ENCODE peak calls at places on chromosomes 1 and 21, in six cellular contexts. One of them, this sample, is unnamed.

GRCh38 chr1:67564193-67564592 is 120.8 kb upstream of the GADD45A start:
- DNase-seq in GM23338: no peak
- DNase-seq in HCT116: no peak
- DNase-seq in GM23248: peak
- DNase-seq in OCI-LY7: no peak
- DNase-seq in neural progenitor cell: no peak
- DNase-seq in this sample: no peak

GRCh38 chr1:27332536-27333281 is 9.1 kb upstream of the SYTL1 start:
- DNase-seq in OCI-LY7: peak
- DNase-seq in GM23338: peak
- DNase-seq in neural progenitor cell: peak
- DNase-seq in GM23248: peak
- DNase-seq in HCT116: no peak
- DNase-seq in this sample: peak

GRCh38 chr1:64518692-64519481 is 49.0 kb downstream of the CACHD1 start:
- DNase-seq in OCI-LY7: no peak
- DNase-seq in GM23338: peak
- DNase-seq in HCT116: no peak
- DNase-seq in neural progenitor cell: peak
- DNase-seq in GM23248: no peak
- DNase-seq in this sample: no peak

GRCh38 chr1:192474080-192474683 is 101.4 kb upstream of the RGS1 start:
- DNase-seq in GM23248: peak
- DNase-seq in HCT116: no peak
- DNase-seq in GM23338: peak
- DNase-seq in OCI-LY7: peak
- DNase-seq in neural progenitor cell: peak
- DNase-seq in this sample: peak

GRCh38 chr21:41659791-41660560 is 106.9 kb downstream of the RIPK4 start:
- DNase-seq in GM23248: peak
- DNase-seq in GM23338: no peak
- DNase-seq in OCI-LY7: no peak
- DNase-seq in neural progenitor cell: no peak
- DNase-seq in HCT116: no peak
- DNase-seq in this sample: no peak

GRCh38 chr1:172449012-172449584 is 5.2 kb upstream of the PIGC start:
- DNase-seq in GM23338: no peak
- DNase-seq in GM23248: peak
- DNase-seq in HCT116: no peak
- DNase-seq in neural progenitor cell: no peak
- DNase-seq in OCI-LY7: no peak
- DNase-seq in this sample: peak

GRCh38 chr21:39525129-39525528 is 73.4 kb downstream of the SH3BGR start:
- DNase-seq in GM23338: no peak
- DNase-seq in GM23248: no peak
- DNase-seq in HCT116: no peak
- DNase-seq in neural progenitor cell: no peak
- DNase-seq in OCI-LY7: no peak
- DNase-seq in this sample: no peak

GRCh38 chr1:19062258-19063029 is 106.0 kb upstream of the IFFO2 start:
- DNase-seq in OCI-LY7: peak
- DNase-seq in GM23248: no peak
- DNase-seq in HCT116: peak
- DNase-seq in GM23338: no peak
- DNase-seq in neural progenitor cell: no peak
- DNase-seq in this sample: no peak

GRCh38 chr1:153348511-153349362 is at the start of gene PGLYRP4:
- DNase-seq in neural progenitor cell: no peak
- DNase-seq in GM23248: no peak
- DNase-seq in OCI-LY7: no peak
- DNase-seq in HCT116: peak
- DNase-seq in GM23338: peak
- DNase-seq in this sample: no peak

GRCh38 chr1:228205526-228206436 is 2.1 kb upstream of the OBSCN start:
- DNase-seq in GM23338: no peak
- DNase-seq in OCI-LY7: no peak
- DNase-seq in neural progenitor cell: no peak
- DNase-seq in GM23248: no peak
- DNase-seq in HCT116: no peak
- DNase-seq in this sample: no peak

GRCh38 chr21:31660134-31660565 is 657 bp downstream of the SOD1 start:
- DNase-seq in GM23248: no peak
- DNase-seq in neural progenitor cell: peak
- DNase-seq in GM23338: peak
- DNase-seq in HCT116: no peak
- DNase-seq in OCI-LY7: peak
- DNase-seq in this sample: peak

GRCh38 chr1:155126494-155127104 is 1.1 kb upstream of the EFNA1 start:
- DNase-seq in HCT116: no peak
- DNase-seq in GM23248: peak
- DNase-seq in OCI-LY7: no peak
- DNase-seq in GM23338: peak
- DNase-seq in neural progenitor cell: peak
- DNase-seq in this sample: peak

GRCh38 chr21:45740491-45741357 is 97.2 kb downstream of the PCBP3 start:
- DNase-seq in HCT116: no peak
- DNase-seq in GM23338: no peak
- DNase-seq in OCI-LY7: no peak
- DNase-seq in neural progenitor cell: no peak
- DNase-seq in GM23248: no peak
- DNase-seq in this sample: no peak

GRCh38 chr1:241847540-241847795 is 536 bp upstream of the EXO1 start:
- DNase-seq in HCT116: no peak
- DNase-seq in GM23248: no peak
- DNase-seq in neural progenitor cell: no peak
- DNase-seq in GM23338: no peak
- DNase-seq in OCI-LY7: no peak
- DNase-seq in this sample: no peak

GRCh38 chr1:119885903-119886783 is 10.2 kb downstream of the ADAM30 start:
- DNase-seq in OCI-LY7: peak
- DNase-seq in neural progenitor cell: peak
- DNase-seq in GM23338: peak
- DNase-seq in GM23248: peak
- DNase-seq in HCT116: peak
- DNase-seq in this sample: peak

GRCh38 chr1:8409107-8409506 is 91.2 kb downstream of the SLC45A1 start:
- DNase-seq in neural progenitor cell: peak
- DNase-seq in GM23248: peak
- DNase-seq in HCT116: no peak
- DNase-seq in OCI-LY7: peak
- DNase-seq in GM23338: peak
- DNase-seq in this sample: peak

GRCh38 chr21:24976238-24976637 is 631.0 kb downstream of the MRPL39 start:
- DNase-seq in HCT116: no peak
- DNase-seq in OCI-LY7: no peak
- DNase-seq in neural progenitor cell: no peak
- DNase-seq in GM23248: no peak
- DNase-seq in GM23338: no peak
- DNase-seq in this sample: no peak

GRCh38 chr1:46637444-46638083 is 21.0 kb upstream of the MOB3C start:
- DNase-seq in GM23248: no peak
- DNase-seq in HCT116: no peak
- DNase-seq in GM23338: no peak
- DNase-seq in neural progenitor cell: no peak
- DNase-seq in OCI-LY7: no peak
- DNase-seq in this sample: no peak

GRCh38 chr1:214549604-214550338 is 1.6 kb downstream of the PTPN14 start:
- DNase-seq in GM23248: peak
- DNase-seq in HCT116: no peak
- DNase-seq in OCI-LY7: no peak
- DNase-seq in neural progenitor cell: peak
- DNase-seq in GM23338: peak
- DNase-seq in this sample: peak

GRCh38 chr1:19013826-19014548 is 57.5 kb upstream of the IFFO2 start:
- DNase-seq in neural progenitor cell: no peak
- DNase-seq in OCI-LY7: no peak
- DNase-seq in HCT116: no peak
- DNase-seq in GM23338: no peak
- DNase-seq in GM23248: no peak
- DNase-seq in this sample: peak

GRCh38 chr1:247338723-247339270 is 7.1 kb upstream of the ZNF496 start:
- DNase-seq in GM23338: no peak
- DNase-seq in HCT116: no peak
- DNase-seq in neural progenitor cell: no peak
- DNase-seq in GM23248: peak
- DNase-seq in OCI-LY7: no peak
- DNase-seq in this sample: no peak

GRCh38 chr1:231583376-231583775 is 43.2 kb upstream of the DISC1 start:
- DNase-seq in GM23338: no peak
- DNase-seq in OCI-LY7: no peak
- DNase-seq in HCT116: no peak
- DNase-seq in GM23248: no peak
- DNase-seq in neural progenitor cell: no peak
- DNase-seq in this sample: no peak

GRCh38 chr1:43530483-43531452 is at the start of gene PTPRF:
- DNase-seq in neural progenitor cell: peak
- DNase-seq in GM23248: peak
- DNase-seq in OCI-LY7: peak
- DNase-seq in GM23338: peak
- DNase-seq in HCT116: no peak
- DNase-seq in this sample: peak

GRCh38 chr1:245277276-245277675 is 122.5 kb downstream of the KIF26B start:
- DNase-seq in GM23248: peak
- DNase-seq in neural progenitor cell: peak
- DNase-seq in GM23338: peak
- DNase-seq in HCT116: no peak
- DNase-seq in OCI-LY7: peak
- DNase-seq in this sample: no peak

GRCh38 chr1:62194651-62195282 is at the start of gene L1TD1:
- DNase-seq in OCI-LY7: no peak
- DNase-seq in GM23338: peak
- DNase-seq in neural progenitor cell: peak
- DNase-seq in HCT116: no peak
- DNase-seq in GM23248: peak
- DNase-seq in this sample: peak

GRCh38 chr1:172671591-172671990 is 12.7 kb downstream of the FASLG start:
- DNase-seq in GM23338: no peak
- DNase-seq in GM23248: peak
- DNase-seq in HCT116: no peak
- DNase-seq in OCI-LY7: no peak
- DNase-seq in neural progenitor cell: no peak
- DNase-seq in this sample: peak

GRCh38 chr1:229887043-229887822 is 179.8 kb upstream of the GALNT2 start:
- DNase-seq in GM23248: peak
- DNase-seq in HCT116: no peak
- DNase-seq in GM23338: no peak
- DNase-seq in neural progenitor cell: no peak
- DNase-seq in OCI-LY7: no peak
- DNase-seq in this sample: no peak

DNA sequence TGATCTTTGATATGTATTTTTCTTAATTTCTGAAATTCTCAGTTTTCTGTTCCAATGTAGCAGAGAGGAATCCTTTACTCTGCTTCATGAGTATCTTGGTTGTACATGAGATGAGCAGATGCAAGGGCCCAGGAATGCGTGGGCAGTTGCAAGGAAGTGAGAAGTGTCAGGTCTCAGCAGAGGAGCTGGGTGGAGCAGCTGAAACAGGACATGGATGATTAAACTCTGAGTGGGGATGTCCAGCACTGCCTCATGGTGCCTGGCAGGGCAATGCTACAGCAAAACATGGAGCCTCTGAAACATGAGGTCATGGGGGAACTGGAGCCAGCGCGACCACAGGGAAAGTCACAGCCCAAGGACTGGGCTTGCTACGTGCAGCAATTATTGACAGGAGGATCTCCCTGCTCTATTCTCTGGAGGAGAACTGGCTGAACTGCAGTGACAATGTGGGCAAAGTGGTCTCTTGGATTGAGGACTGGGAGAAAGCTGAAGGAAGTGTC is 48.4 kb downstream of the COLGALT2 start:
- DNase-seq in neural progenitor cell: no peak
- DNase-seq in OCI-LY7: no peak
- DNase-seq in HCT116: no peak
- DNase-seq in GM23338: no peak
- DNase-seq in GM23248: peak
- DNase-seq in this sample: peak
- TF ChIP-seq EZH2phosphoT487 in neural progenitor cell: no peak
- TF ChIP-seq EZH2phosphoT487 in OCI-LY7: no peak
- TF ChIP-seq EZH2phosphoT487 in HCT116: no peak
- TF ChIP-seq EZH2phosphoT487 in GM23338: no peak
- TF ChIP-seq EZH2phosphoT487 in GM23248: no peak
- TF ChIP-seq EZH2phosphoT487 in this sample: no peak

GRCh38 chr1:201742476-201742875 is 86.5 kb upstream of the IPO9 start:
- DNase-seq in neural progenitor cell: peak
- DNase-seq in HCT116: no peak
- DNase-seq in GM23338: no peak
- DNase-seq in GM23248: peak
- DNase-seq in OCI-LY7: no peak
- DNase-seq in this sample: no peak
- TF ChIP-seq EZH2phosphoT487 in neural progenitor cell: no peak
- TF ChIP-seq EZH2phosphoT487 in HCT116: no peak
- TF ChIP-seq EZH2phosphoT487 in GM23338: no peak
- TF ChIP-seq EZH2phosphoT487 in GM23248: no peak
- TF ChIP-seq EZH2phosphoT487 in OCI-LY7: no peak
- TF ChIP-seq EZH2phosphoT487 in this sample: no peak

GRCh38 chr1:9891207-9891606 is 18.9 kb downstream of the CTNNBIP1 start:
- DNase-seq in GM23338: no peak
- DNase-seq in OCI-LY7: no peak
- DNase-seq in GM23248: peak
- DNase-seq in neural progenitor cell: peak
- DNase-seq in HCT116: no peak
- DNase-seq in this sample: no peak

GRCh38 chr1:9892563-9893528 is 17.2 kb downstream of the CTNNBIP1 start:
- DNase-seq in GM23338: no peak
- DNase-seq in GM23248: peak
- DNase-seq in HCT116: peak
- DNase-seq in OCI-LY7: no peak
- DNase-seq in neural progenitor cell: peak
- DNase-seq in this sample: no peak

GRCh38 chr1:9888886-9889285 is 21.2 kb downstream of the CTNNBIP1 start:
- DNase-seq in neural progenitor cell: no peak
- DNase-seq in GM23338: no peak
- DNase-seq in OCI-LY7: no peak
- DNase-seq in HCT116: no peak
- DNase-seq in GM23248: no peak
- DNase-seq in this sample: no peak

GRCh38 chr1:9889411-9889810 is 20.7 kb downstream of the CTNNBIP1 start:
- DNase-seq in HCT116: no peak
- DNase-seq in neural progenitor cell: no peak
- DNase-seq in OCI-LY7: peak
- DNase-seq in GM23248: no peak
- DNase-seq in GM23338: no peak
- DNase-seq in this sample: no peak

GRCh38 chr1:9890224-9890731 is 19.8 kb downstream of the CTNNBIP1 start:
- DNase-seq in HCT116: peak
- DNase-seq in neural progenitor cell: peak
- DNase-seq in OCI-LY7: no peak
- DNase-seq in GM23338: peak
- DNase-seq in GM23248: peak
- DNase-seq in this sample: peak
- TF ChIP-seq EZH2phosphoT487 in HCT116: no peak
- TF ChIP-seq EZH2phosphoT487 in neural progenitor cell: no peak
- TF ChIP-seq EZH2phosphoT487 in OCI-LY7: no peak
- TF ChIP-seq EZH2phosphoT487 in GM23338: no peak
- TF ChIP-seq EZH2phosphoT487 in GM23248: no peak
- TF ChIP-seq EZH2phosphoT487 in this sample: no peak

DNA sequence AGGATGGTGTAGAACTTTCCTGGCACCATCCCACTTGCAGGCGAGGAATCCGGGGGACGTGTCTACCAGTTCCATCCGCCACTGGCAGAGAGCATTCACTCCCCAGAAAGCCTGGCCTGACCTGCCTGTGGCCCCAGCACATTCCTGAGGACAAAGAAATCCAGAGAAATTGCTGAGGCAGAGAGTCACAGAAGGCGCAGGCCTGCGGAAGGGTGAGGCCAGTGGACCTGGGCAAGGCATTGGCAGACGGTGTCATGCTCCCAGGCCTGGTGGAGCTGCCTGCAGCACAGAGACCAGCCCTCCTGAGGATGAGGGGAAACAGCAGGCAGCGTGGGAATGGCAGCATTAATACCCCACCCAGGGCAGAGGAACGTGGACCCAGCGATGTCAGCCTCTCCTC is 81.2 kb upstream of the F3 start:
- DNase-seq in HCT116: peak
- DNase-seq in neural progenitor cell: peak
- DNase-seq in GM23338: peak
- DNase-seq in GM23248: peak
- DNase-seq in OCI-LY7: no peak
- DNase-seq in this sample: peak
- TF ChIP-seq EZH2phosphoT487 in HCT116: no peak
- TF ChIP-seq EZH2phosphoT487 in neural progenitor cell: no peak
- TF ChIP-seq EZH2phosphoT487 in GM23338: no peak
- TF ChIP-seq EZH2phosphoT487 in GM23248: no peak
- TF ChIP-seq EZH2phosphoT487 in OCI-LY7: no peak
- TF ChIP-seq EZH2phosphoT487 in this sample: no peak